ENCODE peak calls at places on chromosomes 7 and 10, in nine cellular contexts. M is left ventricle myocardium inferior; D is transverse colon; I is stomach; K is aorta; N is CD4-positive, alpha-beta T cell; W is fibroblast of lung; A is lung; R is GM23338. S is an unnamed sample.

GRCh38 chr10:70773965-70774809 is 11.0 kb downstream of the TBATA start:
- DNase-seq in M (no peak), K (no peak), W (no peak), R (no peak), D (no peak), N (no peak), I (peak; percentile 14), A (no peak), S (no peak)

GRCh38 chr7:138661236-138661635 is 39.9 kb downstream of the SVOPL start:
- DNase-seq in I (no peak), N (no peak), A (no peak), K (no peak), M (no peak), W (no peak), R (peak; percentile 56), D (no peak), S (no peak)

GRCh38 chr10:116775488-116776400 is 33.4 kb upstream of the HSPA12A start:
- DNase-seq in M (no peak), I (no peak), W (no peak), K (no peak), D (no peak), R (no peak), A (no peak), N (no peak), S (no peak)

GRCh38 chr7:46687203-46687602 is 766.1 kb upstream of the IGFBP3 start:
- DNase-seq in R (no peak), N (no peak), K (no peak), W (no peak), A (no peak), M (no peak), I (no peak), D (no peak), S (no peak)

GRCh38 chr7:83486957-83487356 is 162.0 kb downstream of the SEMA3E start:
- DNase-seq in N (no peak), R (no peak), K (no peak), A (no peak), D (no peak), I (no peak), W (no peak), M (no peak), S (no peak)

GRCh38 chr7:40879941-40880558 is 745.2 kb downstream of the SUGCT start:
- DNase-seq in D (no peak), R (no peak), N (no peak), W (peak; percentile 39), A (no peak), K (no peak), I (no peak), M (no peak), S (no peak)

GRCh38 chr10:43284341-43284910 is 17.6 kb upstream of the RASGEF1A start:
- DNase-seq in A (no peak), I (no peak), N (no peak), K (no peak), D (no peak), M (no peak), R (peak; percentile 76), W (no peak), S (no peak)

GRCh38 chr10:68333452-68333851 is 724 bp upstream of the PBLD start:
- DNase-seq in K (no peak), W (no peak), N (no peak), I (no peak), M (no peak), D (no peak), A (no peak), R (no peak), S (no peak)

GRCh38 chr10:17851611-17852010 is 42.5 kb downstream of the MRC1 start:
- DNase-seq in W (no peak), R (peak; percentile 12), D (peak; percentile 43), A (peak; percentile 43), N (no peak), M (peak; percentile 58), K (peak; percentile 89), I (no peak), S (peak; percentile 20)

GRCh38 chr10:101087376-101087775 is 25.6 kb downstream of the KAZALD1 start:
- DNase-seq in I (no peak), A (no peak), N (no peak), R (no peak), W (no peak), D (no peak), K (no peak), M (no peak), S (no peak)
- H3K27me3 ChIP-seq in I (peaks cover 65% of the 10 kb centered on the region), A (no peaks in the 10 kb centered on the region), N (peaks cover 51% of the 10 kb centered on the region), R (peaks cover 9% of the 10 kb centered on the region), W (peaks cover 13% of the 10 kb centered on the region), D (peaks cover 99% of the 10 kb centered on the region), K (peaks cover 3% of the 10 kb centered on the region), M (peaks cover 100% of the 10 kb centered on the region), S (peaks cover 34% of the 10 kb centered on the region)

GRCh38 chr7:33038639-33039038 is 23.9 kb downstream of the NT5C3A start:
- DNase-seq in W (no peak), R (no peak), D (no peak), A (no peak), I (no peak), N (no peak), M (no peak), K (no peak), S (no peak)

GRCh38 chr7:33040803-33041516 is 21.6 kb downstream of the NT5C3A start:
- DNase-seq in M (no peak), K (no peak), D (peak; percentile 80), N (peak; percentile 44), I (peak; percentile 66), W (peak; percentile 51), R (no peak), A (peak; percentile 41), S (no peak)

GRCh38 chr7:33043434-33043833 is 19.1 kb downstream of the NT5C3A start:
- DNase-seq in M (no peak), R (peak; percentile 3), N (no peak), D (no peak), W (no peak), K (no peak), I (no peak), A (no peak), S (no peak)

GRCh38 chr7:33039905-33040292 is 22.7 kb downstream of the NT5C3A start:
- DNase-seq in M (no peak), K (no peak), D (no peak), R (no peak), N (no peak), W (no peak), A (no peak), I (no peak), S (no peak)

GRCh38 chr7:33039257-33039904 is 23.2 kb downstream of the NT5C3A start:
- DNase-seq in R (no peak), D (no peak), N (no peak), W (peak; percentile 49), I (no peak), A (no peak), K (no peak), M (no peak), S (no peak)
- H3K27ac ChIP-seq in R (no peak overlapping the region), D (peak overlapping the region; percentile 82), N (peak overlapping the region; percentile 9), W (peak overlapping the region; percentile 18), I (no peak overlapping the region), A (no peak overlapping the region), K (no peak overlapping the region), M (peak overlapping the region; percentile 78), S (no peak overlapping the region)

DNA sequence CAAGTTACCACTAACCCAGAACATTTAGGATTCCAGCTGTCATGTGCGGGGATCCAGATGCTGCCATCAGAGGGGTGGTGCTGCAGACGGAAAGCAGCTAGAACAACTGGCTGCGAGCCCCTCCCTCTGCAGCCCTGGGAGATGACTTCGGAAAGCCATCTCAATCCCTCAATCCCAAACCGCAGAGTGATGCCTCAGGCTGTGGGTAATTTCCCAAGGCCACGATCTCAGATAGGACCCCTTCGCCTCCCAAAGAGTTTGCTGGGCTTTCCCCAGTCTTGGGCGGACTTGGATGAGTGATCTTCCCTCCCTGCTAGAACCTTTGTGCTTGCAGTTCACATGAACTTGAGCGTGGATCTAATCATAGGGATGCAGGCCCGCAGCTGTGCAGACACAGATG is 71.3 kb upstream of the EN2 start:
- DNase-seq in N (no peak), A (no peak), D (no peak), I (no peak), W (no peak), R (no peak), K (peak; percentile 6), M (no peak), S (no peak)
- H3K27me3 ChIP-seq in N (peaks cover 37% of the 10 kb centered on the region), A (peaks cover 10% of the 10 kb centered on the region), D (peaks cover 85% of the 10 kb centered on the region), I (peaks cover 66% of the 10 kb centered on the region), W (peaks cover 19% of the 10 kb centered on the region), R (peaks cover 36% of the 10 kb centered on the region), K (no peaks in the 10 kb centered on the region), M (peaks cover 99% of the 10 kb centered on the region), S (peaks cover 31% of the 10 kb centered on the region)

DNA sequence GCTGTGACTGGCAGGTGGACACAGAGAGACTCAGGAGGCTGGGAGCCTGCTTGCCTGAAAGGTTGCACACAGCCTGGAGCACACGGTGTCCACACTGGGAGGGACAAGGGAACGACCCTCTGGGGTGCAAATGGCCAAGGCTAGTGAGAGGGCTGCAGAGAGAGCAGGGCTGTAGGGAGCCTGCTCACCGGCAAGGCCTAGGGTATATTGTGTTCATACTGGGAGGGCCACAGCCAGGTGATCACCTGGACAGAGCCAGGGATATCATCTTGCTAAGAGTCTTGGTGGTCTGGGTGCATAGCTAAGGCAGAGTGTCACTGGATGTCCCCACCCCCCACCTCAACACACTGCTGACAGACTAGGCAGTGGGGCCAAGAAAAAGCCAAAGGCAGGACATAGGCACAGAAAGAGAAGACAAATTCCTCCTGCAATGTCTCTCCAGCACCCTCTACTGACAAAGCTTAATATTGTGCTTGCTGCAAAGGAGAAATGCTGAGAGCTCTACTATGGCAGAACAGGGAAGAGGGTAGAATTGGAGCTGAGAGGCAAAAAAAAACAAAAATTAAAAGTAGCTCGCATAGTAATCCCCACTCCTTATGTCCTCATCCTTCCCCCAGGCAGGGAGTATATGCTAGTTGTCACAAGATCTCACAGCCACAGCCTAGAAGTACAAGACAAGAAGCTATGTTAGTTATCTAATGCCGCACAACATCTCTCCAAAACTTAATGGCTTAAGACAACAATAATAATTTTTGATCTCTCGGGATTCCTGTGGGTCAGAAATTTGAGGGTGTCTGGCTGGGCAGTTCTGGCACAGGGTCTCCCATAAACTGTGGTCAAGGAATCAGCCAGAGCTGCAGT is 40.0 kb downstream of the CPVL start:
- DNase-seq in R (peak; percentile 87), K (no peak), M (no peak), D (no peak), N (no peak), A (peak; percentile 47), I (peak; percentile 33), W (peak; percentile 79), S (no peak)
- H3K27ac ChIP-seq in R (no peak overlapping the region), K (no peak overlapping the region), M (no peak overlapping the region), D (no peak overlapping the region), N (no peak overlapping the region), A (no peak overlapping the region), I (no peak overlapping the region), W (no peak overlapping the region), S (no peak overlapping the region)

DNA sequence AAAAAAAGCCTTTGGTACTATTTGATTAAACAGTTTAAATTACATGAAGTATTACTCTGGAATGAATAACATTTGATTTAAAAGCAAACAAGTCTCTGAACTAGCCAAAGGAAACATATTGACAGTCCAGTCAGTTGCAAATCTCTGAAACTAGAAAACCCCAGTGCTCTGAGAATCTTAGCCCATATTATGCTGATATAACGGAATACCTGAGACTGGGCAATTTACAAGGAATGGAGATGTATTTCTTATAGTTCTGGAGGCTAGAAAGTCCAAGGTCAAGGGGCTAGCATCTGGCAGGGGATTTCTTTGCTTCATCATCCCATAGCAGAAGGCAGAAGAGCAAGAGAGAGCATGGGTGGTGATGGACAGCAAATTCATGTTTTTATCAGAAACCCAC is 21.7 kb upstream of the FKBP9 start:
- DNase-seq in W (no peak), D (no peak), K (no peak), A (no peak), R (no peak), I (no peak), M (no peak), N (no peak), S (no peak)
- H3K27me3 ChIP-seq in W (no peaks in the 10 kb centered on the region), D (no peaks in the 10 kb centered on the region), K (no peaks in the 10 kb centered on the region), A (no peaks in the 10 kb centered on the region), R (peaks cover 97% of the 10 kb centered on the region), I (no peaks in the 10 kb centered on the region), M (no peaks in the 10 kb centered on the region), N (no peaks in the 10 kb centered on the region), S (no peaks in the 10 kb centered on the region)